ENCODE peak calls at places on chromosomes 4 and X, in ten cellular contexts. D is brain microvascular endothelial cell; M is AG04450; E is body of pancreas; H is CD8-positive, alpha-beta memory T cell; T is endothelial cell of umbilical vein; W is heart left ventricle; Q is dorsolateral prefrontal cortex; J is mammary epithelial cell; C is lower lobe of right lung. V is an unnamed sample.

GRCh38 chrX:116726806-116727205 is 264.0 kb upstream of the CT83 start:
- DNase-seq in D (no peak), M (no peak), E (no peak), H (no peak), T (no peak), W (no peak), Q (no peak), J (no peak), C (no peak), V (no peak)

GRCh38 chr4:136355970-136356369 is 1176.3 kb downstream of the PCDH18 start:
- DNase-seq in D (no peak), M (no peak), E (no peak), H (no peak), T (no peak), W (no peak), Q (no peak), J (no peak), C (no peak), V (no peak)

GRCh38 chrX:68462653-68463052 is 29.4 kb upstream of the OPHN1 start:
- DNase-seq in D (peak), M (no peak), E (no peak), H (peak), T (peak), W (no peak), Q (peak), J (no peak), C (no peak), V (peak)

GRCh38 chr4:105092356-105092755 is 54.3 kb upstream of the TET2 start:
- DNase-seq in D (peak), M (peak), E (no peak), H (no peak), T (peak), W (no peak), Q (no peak), J (peak), C (no peak), V (no peak)

GRCh38 chr4:147981305-147981704 is 249.4 kb downstream of the ARHGAP10 start:
- DNase-seq in D (no peak), M (no peak), E (no peak), H (no peak), T (no peak), W (no peak), Q (no peak), J (peak), C (no peak), V (no peak)

GRCh38 chr4:113146876-113147358 is 97.5 kb downstream of the ANK2 start:
- DNase-seq in D (no peak), M (no peak), E (no peak), H (no peak), T (peak), W (peak), Q (no peak), J (no peak), C (no peak), V (peak)

GRCh38 chrX:12141511-12141910 is 3.2 kb downstream of the FRMPD4 start:
- DNase-seq in D (no peak), M (no peak), E (no peak), H (no peak), T (no peak), W (no peak), Q (no peak), J (no peak), C (no peak), V (no peak)

GRCh38 chr4:37666625-37667071 is 19.5 kb downstream of the RELL1 start:
- DNase-seq in D (peak), M (peak), E (no peak), H (no peak), T (peak), W (peak), Q (no peak), J (peak), C (no peak), V (peak)

GRCh38 chrX:20414781-20415445 is 148.2 kb upstream of the RPS6KA3 start:
- DNase-seq in D (no peak), M (no peak), E (no peak), H (peak), T (no peak), W (no peak), Q (no peak), J (no peak), C (no peak), V (no peak)

GRCh38 chr4:65738134-65738533 is 67.8 kb upstream of the EPHA5 start:
- DNase-seq in D (no peak), M (no peak), E (no peak), H (no peak), T (no peak), W (no peak), Q (no peak), J (no peak), C (no peak), V (peak)

GRCh38 chr4:26804876-26805275 is 55.8 kb upstream of the STIM2 start:
- DNase-seq in D (no peak), M (no peak), E (no peak), H (no peak), T (no peak), W (no peak), Q (no peak), J (no peak), C (no peak), V (no peak)

GRCh38 chr4:7941111-7942018 is 1.7 kb upstream of the AFAP1 start:
- DNase-seq in D (no peak), M (no peak), E (no peak), H (no peak), T (no peak), W (no peak), Q (no peak), J (no peak), C (no peak), V (no peak)

GRCh38 chr4:55733874-55734437 is 85.6 kb upstream of the EXOC1L start:
- DNase-seq in D (peak), M (no peak), E (peak), H (no peak), T (peak), W (peak), Q (no peak), J (peak), C (peak), V (no peak)

GRCh38 chr4:98352940-98353339 is 91.8 kb downstream of the RAP1GDS1 start:
- DNase-seq in D (no peak), M (no peak), E (no peak), H (no peak), T (no peak), W (no peak), Q (no peak), J (no peak), C (no peak), V (no peak)

GRCh38 chrX:50698944-50699343 is 115.0 kb downstream of the SHROOM4 start:
- DNase-seq in D (no peak), M (peak), E (no peak), H (no peak), T (no peak), W (no peak), Q (no peak), J (no peak), C (no peak), V (no peak)

GRCh38 chr4:107034091-107034698 is 1.9 kb downstream of the DKK2 start:
- DNase-seq in D (peak), M (no peak), E (no peak), H (no peak), T (peak), W (peak), Q (peak), J (no peak), C (no peak), V (no peak)

GRCh38 chr4:161929966-161930365 is 233.8 kb downstream of the FSTL5 start:
- DNase-seq in D (no peak), M (no peak), E (no peak), H (no peak), T (peak), W (no peak), Q (no peak), J (peak), C (no peak), V (no peak)

GRCh38 chrX:36898301-36898700 is 109.9 kb upstream of the FAM47C start:
- DNase-seq in D (no peak), M (no peak), E (no peak), H (no peak), T (peak), W (no peak), Q (no peak), J (peak), C (no peak), V (no peak)

GRCh38 chr4:80036949-80037348 is 36.1 kb downstream of the ANTXR2 start:
- DNase-seq in D (peak), M (peak), E (no peak), H (no peak), T (peak), W (no peak), Q (no peak), J (no peak), C (no peak), V (peak)

GRCh38 chrX:119237526-119238035 is 1.5 kb downstream of the PGRMC1 start:
- DNase-seq in D (no peak), M (no peak), E (no peak), H (no peak), T (no peak), W (no peak), Q (no peak), J (no peak), C (no peak), V (no peak)

GRCh38 chrX:40175416-40176255 is 77.9 kb upstream of the BCOR start:
- DNase-seq in D (no peak), M (no peak), E (peak), H (peak), T (peak), W (peak), Q (peak), J (no peak), C (peak), V (peak)

GRCh38 chr4:772118-772517 is 53.8 kb downstream of the CPLX1 start:
- DNase-seq in D (no peak), M (no peak), E (no peak), H (no peak), T (no peak), W (peak), Q (no peak), J (no peak), C (no peak), V (no peak)

GRCh38 chrX:43643662-43644061 is 12.4 kb upstream of the MAOA start:
- DNase-seq in D (no peak), M (no peak), E (no peak), H (no peak), T (no peak), W (no peak), Q (no peak), J (peak), C (no peak), V (no peak)

GRCh38 chrX:130108647-130109428 is 1.5 kb downstream of the ELF4 start:
- DNase-seq in D (no peak), M (no peak), E (no peak), H (peak), T (no peak), W (peak), Q (no peak), J (peak), C (peak), V (no peak)

GRCh38 chr4:86508436-86508835 is 85.7 kb upstream of the PTPN13 start:
- DNase-seq in D (peak), M (peak), E (no peak), H (no peak), T (no peak), W (no peak), Q (no peak), J (no peak), C (no peak), V (no peak)

GRCh38 chr4:138049350-138049749 is 192.8 kb downstream of the SLC7A11 start:
- DNase-seq in D (no peak), M (no peak), E (no peak), H (no peak), T (peak), W (no peak), Q (no peak), J (no peak), C (no peak), V (no peak)

GRCh38 chrX:15343075-15343476 is 7.8 kb upstream of the PIGA start:
- DNase-seq in D (no peak), M (no peak), E (peak), H (no peak), T (no peak), W (no peak), Q (no peak), J (peak), C (no peak), V (no peak)

GRCh38 chr4:114535725-114536124 is 62.9 kb upstream of the UGT8 start:
- DNase-seq in D (no peak), M (no peak), E (no peak), H (no peak), T (no peak), W (no peak), Q (no peak), J (peak), C (no peak), V (no peak)

GRCh38 chr4:165518658-165519057 is 139.8 kb downstream of the CPE start:
- DNase-seq in D (no peak), M (no peak), E (no peak), H (no peak), T (no peak), W (no peak), Q (no peak), J (no peak), C (no peak), V (no peak)

GRCh38 chr4:153634737-153635353 is 49.2 kb upstream of the TLR2 start:
- DNase-seq in D (no peak), M (no peak), E (no peak), H (no peak), T (peak), W (no peak), Q (no peak), J (no peak), C (no peak), V (no peak)

GRCh38 chrX:48492293-48492910 is 16.4 kb upstream of the PORCN start:
- DNase-seq in D (peak), M (no peak), E (no peak), H (no peak), T (no peak), W (no peak), Q (no peak), J (no peak), C (no peak), V (no peak)

GRCh38 chr4:163166041-163166579 is 580 bp downstream of the NAF1 start:
- DNase-seq in D (peak), M (no peak), E (peak), H (peak), T (peak), W (peak), Q (peak), J (peak), C (peak), V (peak)

GRCh38 chrX:9456250-9457074 is 8.4 kb upstream of the TBL1X start:
- DNase-seq in D (no peak), M (no peak), E (no peak), H (peak), T (no peak), W (no peak), Q (no peak), J (no peak), C (no peak), V (no peak)

GRCh38 chr4:116180056-116180690 is 905.2 kb downstream of the TRAM1L1 start:
- DNase-seq in D (no peak), M (no peak), E (no peak), H (no peak), T (peak), W (no peak), Q (no peak), J (peak), C (no peak), V (no peak)

GRCh38 chrX:45309096-45309495 is 108.4 kb upstream of the DIPK2B start:
- DNase-seq in D (no peak), M (no peak), E (no peak), H (no peak), T (no peak), W (no peak), Q (no peak), J (no peak), C (no peak), V (no peak)

GRCh38 chr4:60682901-60683300 is 517.2 kb upstream of the ADGRL3 start:
- DNase-seq in D (peak), M (peak), E (no peak), H (no peak), T (no peak), W (no peak), Q (no peak), J (no peak), C (no peak), V (no peak)
- H3K4me3 ChIP-seq in D (no peak), M (peak), E (no peak), H (no peak), T (no peak), W (no peak), Q (no peak), J (no peak), C (no peak), V (no peak)

DNA sequence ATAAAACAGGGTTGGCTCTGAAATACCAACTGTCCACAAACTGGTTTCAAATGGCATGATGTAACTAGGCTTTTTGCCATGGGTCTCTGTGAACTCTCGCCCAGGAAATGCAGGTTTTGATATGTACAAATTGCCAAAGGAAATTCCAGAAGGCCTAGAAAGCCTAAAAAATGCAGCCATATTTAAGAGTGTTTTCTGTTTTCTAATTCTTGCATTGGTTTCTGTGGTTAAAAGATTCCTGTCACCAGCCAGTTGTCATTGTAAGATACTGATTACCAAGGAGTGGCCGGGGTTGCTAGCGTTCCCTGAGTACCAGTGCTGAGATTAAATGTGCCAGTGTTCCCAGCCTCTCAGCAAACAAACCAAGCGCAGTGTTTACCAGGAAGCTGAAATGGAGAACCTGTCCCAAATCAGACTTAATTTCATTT is 53.9 kb upstream of the SORBS2 start:
- DNase-seq in D (peak), M (no peak), E (peak), H (no peak), T (no peak), W (no peak), Q (no peak), J (peak), C (no peak), V (no peak)
- H3K27ac ChIP-seq in D (peak), M (no peak), E (peak), H (no peak), T (no peak), W (peak), Q (no peak), J (peak), C (no peak), V (no peak)

DNA sequence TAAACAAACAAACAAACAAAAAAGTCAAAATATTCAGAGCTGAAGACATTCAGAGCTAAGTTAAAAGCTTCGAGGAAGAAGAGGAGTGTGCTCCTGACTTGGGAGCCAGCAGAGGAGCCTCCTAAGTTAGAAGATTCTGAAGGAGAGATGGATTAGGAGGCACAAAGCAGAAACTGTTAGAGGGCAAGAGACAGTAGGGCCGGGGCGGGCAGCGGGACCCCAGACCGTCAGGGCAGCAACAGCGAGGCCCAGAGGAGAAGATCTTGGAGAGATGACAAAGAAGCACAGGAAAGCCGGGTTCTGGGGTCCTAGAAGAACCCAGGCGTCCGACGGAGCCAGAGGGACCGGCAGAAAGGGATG is 682 bp downstream of the KLHL13 start:
- DNase-seq in D (no peak), M (no peak), E (no peak), H (no peak), T (no peak), W (no peak), Q (no peak), J (no peak), C (no peak), V (no peak)
- H3K4me3 ChIP-seq in D (peak), M (peak), E (peak), H (no peak), T (peak), W (peak), Q (peak), J (peak), C (peak), V (no peak)

GRCh38 chr4:38868055-38868965 is 704 bp downstream of the FAM114A1 start:
- DNase-seq in D (no peak), M (no peak), E (peak), H (no peak), T (peak), W (peak), Q (no peak), J (peak), C (peak), V (no peak)
- H3K27ac ChIP-seq in D (peak), M (peak), E (peak), H (peak), T (peak), W (peak), Q (peak), J (peak), C (peak), V (no peak)

V was measured in DND-41.